ENCODE peak calls at places on chromosomes 4 and X, in four cellular contexts. T, C, W and L are unnamed samples.

GRCh38 chr4:158996669-158997074 is 106.2 kb upstream of the RAPGEF2 start:
- DNase-seq in T (no peak), C (no peak), W (no peak), L (no peak)

GRCh38 chr4:101527186-101527585 is 179.9 kb upstream of the PPP3CA start:
- DNase-seq in W (no peak), T (peak), C (no peak), L (no peak)

GRCh38 chrX:43882294-43882681 is at the start of gene MAOB:
- DNase-seq in C (peak), T (no peak), W (peak), L (peak)

GRCh38 chr4:45518832-45519231 is 605.0 kb downstream of the GABRG1 start:
- DNase-seq in T (no peak), W (no peak), C (no peak), L (no peak)

GRCh38 chr4:145177906-145178538 is 2.4 kb downstream of the OTUD4 start:
- DNase-seq in C (no peak), W (no peak), T (no peak), L (no peak)

GRCh38 chr4:99808260-99808857 is 8.3 kb upstream of the DAPP1 start:
- DNase-seq in T (peak), W (peak), C (peak), L (peak)

GRCh38 chrX:9757366-9757765 is 8.3 kb downstream of the GPR143 start:
- DNase-seq in C (no peak), T (no peak), W (no peak), L (no peak)

GRCh38 chr4:168978001-168978700 is 31.9 kb downstream of the CBR4 start:
- DNase-seq in W (no peak), C (no peak), T (no peak), L (no peak)

GRCh38 chrX:148552775-148553174 is 52.4 kb downstream of the AFF2 start:
- DNase-seq in T (no peak), C (no peak), W (no peak), L (no peak)

GRCh38 chrX:153726286-153727107 is 1.8 kb downstream of the ABCD1 start:
- DNase-seq in T (peak), C (peak), W (peak), L (peak)

GRCh38 chr4:147138171-147138570 is 192.5 kb upstream of the TTC29 start:
- DNase-seq in T (no peak), W (no peak), C (no peak), L (no peak)

GRCh38 chr4:38560763-38561558 is 103.0 kb upstream of the KLF3 start:
- DNase-seq in W (no peak), T (no peak), C (no peak), L (no peak)

GRCh38 chr4:38150021-38150671 is 189.9 kb downstream of the PTTG2 start:
- DNase-seq in W (no peak), T (no peak), C (peak), L (no peak)

GRCh38 chrX:14359316-14359715 is 170.0 kb upstream of the GLRA2 start:
- DNase-seq in T (no peak), C (no peak), W (no peak), L (no peak)

GRCh38 chrX:41720125-41720780 is 3.7 kb upstream of the GPR82 start:
- DNase-seq in W (peak), T (peak), C (no peak), L (no peak)

GRCh38 chr4:74659576-74660411 is 134.5 kb downstream of the BTC start:
- DNase-seq in T (no peak), W (peak), C (no peak), L (no peak)

GRCh38 chrX:128518508-128518907 is 466.3 kb upstream of the ACTRT1 start:
- DNase-seq in T (no peak), W (no peak), C (no peak), L (no peak)

GRCh38 chrX:129737921-129738320 is 858 bp upstream of the XPNPEP2 start:
- DNase-seq in T (no peak), C (no peak), W (no peak), L (no peak)

GRCh38 chr4:8731364-8731763 is 138.8 kb downstream of the CPZ start:
- DNase-seq in W (peak), T (no peak), C (peak), L (peak)

GRCh38 chrX:14266702-14267101 is 237.0 kb upstream of the GEMIN8 start:
- DNase-seq in C (no peak), W (no peak), T (no peak), L (no peak)

GRCh38 chrX:107000013-107000515 is at the start of gene MORC4:
- DNase-seq in C (peak), W (peak), T (peak), L (peak)

GRCh38 chr4:137075586-137075985 is 456.7 kb downstream of the PCDH18 start:
- DNase-seq in C (no peak), W (no peak), T (no peak), L (no peak)

GRCh38 chr4:61872983-61873382 is 672.9 kb downstream of the ADGRL3 start:
- DNase-seq in W (no peak), C (no peak), T (no peak), L (no peak)
- H3K4me3 ChIP-seq in W (no peak), C (no peak), T (no peak), L (no peak)

DNA sequence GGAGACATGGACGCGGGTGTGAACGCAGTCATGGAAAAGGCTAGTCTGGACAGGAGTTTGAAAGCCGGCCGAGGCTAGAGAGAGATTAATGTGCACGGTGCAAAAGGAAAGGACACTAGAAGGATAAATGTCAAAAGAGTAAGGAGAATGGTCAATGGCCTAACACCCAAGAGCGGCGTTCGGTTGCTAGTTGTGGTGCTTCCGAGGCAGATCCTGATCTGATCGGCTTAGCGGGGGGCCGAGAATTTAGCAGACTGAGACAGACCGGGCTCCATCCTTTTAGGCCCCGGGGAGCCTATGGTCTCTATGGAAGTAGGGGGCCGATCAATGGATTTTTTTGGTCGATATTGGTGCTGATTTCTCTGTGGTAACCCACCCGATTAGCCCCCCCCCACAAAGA is 6.9 kb downstream of the GAGE10 start:
- DNase-seq in C (no peak), T (no peak), W (no peak), L (no peak)
- H3K4me3 ChIP-seq in C (peak), T (no peak), W (no peak), L (no peak)

DNA sequence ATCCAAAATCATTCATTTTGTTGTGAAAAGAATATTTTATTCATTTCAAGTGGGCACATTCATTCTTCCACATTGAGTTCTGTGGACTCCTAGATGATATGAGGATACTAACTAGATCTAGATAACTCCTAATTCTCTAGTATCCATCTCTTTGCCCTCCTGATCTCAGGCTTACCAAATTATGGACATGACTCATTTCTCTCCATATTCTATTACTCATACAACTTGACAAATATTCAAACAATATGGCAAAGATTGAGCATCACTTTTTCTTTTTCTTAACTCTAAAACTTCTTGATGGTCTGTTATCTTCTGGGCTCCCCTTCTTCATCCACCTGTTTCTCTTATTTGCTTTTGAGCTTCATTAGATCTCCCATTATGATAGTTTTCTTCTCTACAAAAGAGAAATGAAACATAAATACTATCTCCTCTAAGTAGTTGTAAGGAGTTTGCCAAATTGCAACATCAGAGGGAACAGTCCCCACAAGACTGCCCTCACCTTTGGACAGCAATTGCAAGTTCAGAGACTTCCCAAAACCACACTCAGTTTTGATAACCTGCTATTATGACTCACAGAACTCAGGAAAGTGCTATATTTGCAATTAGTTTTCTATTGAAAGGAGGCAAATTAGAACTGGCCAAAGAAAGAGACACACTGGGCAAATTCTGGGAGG is 422.9 kb downstream of the SPRY1 start:
- DNase-seq in C (no peak), T (no peak), W (no peak), L (no peak)
- H3K4me3 ChIP-seq in C (no peak), T (no peak), W (no peak), L (no peak)

GRCh38 chr4:182495111-182495510 is 251.9 kb downstream of the TENM3 start:
- DNase-seq in W (no peak), C (no peak), T (no peak), L (no peak)

GRCh38 chr4:182492456-182492855 is 249.3 kb downstream of the TENM3 start:
- DNase-seq in C (no peak), W (no peak), T (no peak), L (no peak)

GRCh38 chr4:182494103-182494502 is 250.9 kb downstream of the TENM3 start:
- DNase-seq in T (no peak), W (no peak), C (no peak), L (no peak)

GRCh38 chr4:182495986-182496385 is 252.8 kb downstream of the TENM3 start:
- DNase-seq in C (no peak), W (no peak), T (no peak), L (no peak)

DNA sequence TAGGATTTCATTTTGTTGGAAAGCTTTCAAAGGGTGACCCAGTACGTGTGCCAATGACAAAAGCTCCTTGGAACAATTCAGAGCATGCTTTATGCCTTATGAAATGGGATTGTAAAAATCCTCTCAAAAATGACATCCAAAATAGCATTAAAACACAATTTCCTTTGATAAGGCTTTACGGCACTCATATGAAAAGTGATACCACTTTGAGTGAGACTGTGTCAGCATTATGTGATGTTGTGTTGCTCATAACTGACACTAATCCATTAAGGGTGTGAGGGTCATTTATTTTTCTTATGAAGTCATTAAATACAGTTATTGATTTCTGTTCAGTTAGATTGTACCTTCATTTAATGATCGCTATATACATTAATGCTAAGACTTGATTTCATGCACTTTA is 250.2 kb downstream of the TENM3 start:
- DNase-seq in W (no peak), T (no peak), C (no peak), L (no peak)
- H3K4me3 ChIP-seq in W (no peak), T (no peak), C (no peak), L (no peak)

DNA sequence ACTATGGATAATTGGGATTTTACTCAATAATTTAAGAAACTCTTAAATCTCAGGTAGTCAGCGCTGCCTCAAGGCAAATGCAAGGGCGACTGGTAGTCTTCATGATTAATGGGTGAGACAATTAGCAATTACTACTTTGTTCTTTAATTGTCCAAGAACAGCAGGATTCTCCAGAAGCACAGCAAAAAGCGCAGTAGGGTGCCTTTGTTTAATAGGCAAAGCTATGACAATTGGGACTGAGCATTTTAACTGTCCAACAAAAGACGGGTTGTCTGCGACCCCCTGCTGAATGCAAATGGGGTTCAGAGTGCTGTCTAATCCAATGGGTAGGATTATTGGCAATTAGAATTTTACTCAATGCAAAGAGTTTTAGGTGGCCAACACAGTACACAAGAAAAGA is 286.1 kb downstream of the CHIC1 start:
- DNase-seq in C (no peak), W (no peak), T (no peak), L (no peak)
- H3K4me3 ChIP-seq in C (peak), W (no peak), T (no peak), L (peak)

GRCh38 chr4:21949073-21949457 is 493 bp upstream of the KCNIP4 start:
- DNase-seq in C (no peak), W (peak), T (no peak), L (peak)
- H3K4me3 ChIP-seq in C (peak), W (peak), T (no peak), L (no peak)

DNA sequence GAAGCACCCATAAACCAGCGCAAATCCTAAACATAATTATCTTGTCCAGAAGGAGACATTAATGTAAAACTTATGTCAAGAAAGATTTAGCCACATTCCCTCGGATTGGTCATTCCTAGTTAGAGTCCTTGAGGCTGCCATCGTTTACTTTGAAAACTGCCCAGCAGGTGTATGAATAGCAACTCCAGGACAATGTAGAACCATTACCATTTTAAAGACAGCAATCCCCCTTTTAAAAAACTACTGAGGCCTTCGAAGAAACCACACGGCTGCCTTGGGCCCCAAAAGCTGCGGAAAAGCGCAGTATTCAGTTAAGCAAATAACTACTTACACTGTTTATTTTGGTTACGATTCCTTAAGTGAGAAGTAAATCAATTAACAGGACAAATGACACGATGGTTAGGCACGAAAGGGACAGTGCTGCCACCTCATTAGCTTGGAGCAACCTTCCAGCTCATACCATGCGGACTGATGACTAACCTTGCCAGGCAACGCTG is 814 bp upstream of the SGMS2 start:
- DNase-seq in W (no peak), C (no peak), T (no peak), L (no peak)
- H3K4me3 ChIP-seq in W (peak), C (peak), T (no peak), L (peak)